ENCODE peak calls at places on chromosomes 2 and 18, in eight cellular contexts. P is CD8-positive, alpha-beta T cell; R is GM04503; V is pancreas; H is astrocyte of the spinal cord; M is GM19239; O is Calu3; Q is HFFc6. N is an unnamed sample.

GRCh38 chr2:10520154-10520553 is 72.0 kb upstream of the ODC1 start:
- DNase-seq in P (peak), V (no peak), M (no peak), R (no peak), O (no peak), Q (no peak), H (no peak), N (no peak)

GRCh38 chr18:26813043-26813442 is 52.5 kb downstream of the AQP4 start:
- DNase-seq in R (no peak), P (no peak), V (peak), O (peak), M (peak), H (no peak), Q (no peak), N (no peak)

GRCh38 chr2:216742411-216742810 is 47.1 kb upstream of the IGFBP5 start:
- DNase-seq in O (no peak), V (peak), M (no peak), Q (no peak), P (no peak), H (no peak), R (no peak), N (no peak)

GRCh38 chr2:64987963-64988419 is 1.2 kb upstream of the SLC1A4 start:
- DNase-seq in V (no peak), P (no peak), H (no peak), M (no peak), R (no peak), Q (peak), O (no peak), N (no peak)

GRCh38 chr18:57845468-57846103 is 42.5 kb upstream of the ATP8B1 start:
- DNase-seq in O (no peak), R (no peak), H (peak), V (no peak), Q (no peak), M (no peak), P (no peak), N (no peak)

GRCh38 chr2:1995987-1996386 is 251.7 kb upstream of the PXDN start:
- DNase-seq in R (no peak), V (no peak), M (no peak), P (no peak), H (peak), Q (no peak), O (no peak), N (no peak)

GRCh38 chr2:57893800-57894199 is 152.8 kb upstream of the VRK2 start:
- DNase-seq in H (no peak), R (no peak), Q (no peak), O (no peak), M (no peak), V (no peak), P (no peak), N (no peak)

GRCh38 chr2:174745142-174745541 is 19.1 kb downstream of the CHRNA1 start:
- DNase-seq in H (no peak), P (no peak), R (no peak), V (no peak), M (no peak), O (no peak), Q (no peak), N (no peak)

GRCh38 chr2:201407265-201407664 is 44.0 kb downstream of the TRAK2 start:
- DNase-seq in R (no peak), H (no peak), M (no peak), Q (no peak), V (no peak), P (no peak), O (no peak), N (no peak)

GRCh38 chr2:230680463-230681195 is 32.0 kb upstream of the CAB39 start:
- DNase-seq in O (no peak), P (no peak), H (no peak), V (no peak), M (no peak), Q (peak), R (no peak), N (no peak)

N was measured in NCI-H2227 treated with DMSO at 0.1 percent for 48 hours.